ENCODE peak calls at places on chromosomes 12 and 14, in four cellular contexts. J, O, L and Z are unnamed samples.
A peak's percentile ranks its signal among the peaks of the same experiment; 100 is the strongest.

GRCh38 chr12:53766881-53767280 is 15.1 kb upstream of the CISTR start:
- DNase-seq in J (no peak), O (no peak), L (no peak), Z (peak; percentile 39)

GRCh38 chr14:56118611-56119181 is 485 bp downstream of the PELI2 start:
- DNase-seq in J (peak; percentile 23), O (peak; percentile 38), L (peak; percentile 77), Z (no peak)

GRCh38 chr12:88375301-88375959 is 204.8 kb downstream of the KITLG start:
- DNase-seq in J (no peak), O (no peak), L (no peak), Z (no peak)

GRCh38 chr12:6569312-6569711 is 1.2 kb upstream of the NOP2 start:
- DNase-seq in J (no peak), O (no peak), L (no peak), Z (no peak)

GRCh38 chr12:107749094-107749493 is 11.8 kb downstream of the PRDM4 start:
- DNase-seq in J (no peak), O (no peak), L (no peak), Z (peak; percentile 56)

GRCh38 chr12:58847876-58848600 is 72.3 kb downstream of the LRIG3 start:
- DNase-seq in J (no peak), O (no peak), L (no peak), Z (no peak)

GRCh38 chr12:19338405-19338804 is 100.9 kb upstream of the AEBP2 start:
- DNase-seq in J (no peak), O (no peak), L (no peak), Z (peak; percentile 36)

GRCh38 chr14:98244162-98244948 is 1027.6 kb downstream of the BCL11B start:
- DNase-seq in J (no peak), O (no peak), L (no peak), Z (no peak)

GRCh38 chr14:31895206-31895605 is 181.9 kb upstream of the ARHGAP5 start:
- DNase-seq in J (no peak), O (no peak), L (no peak), Z (peak; percentile 59)

GRCh38 chr14:58085877-58086276 is 66.1 kb downstream of the ARMH4 start:
- DNase-seq in J (no peak), O (no peak), L (no peak), Z (no peak)

GRCh38 chr14:65096323-65097089 is 5.8 kb downstream of the MAX start:
- DNase-seq in J (no peak), O (peak; percentile 53), L (no peak), Z (no peak)

GRCh38 chr14:73758392-73759182 is 44.4 kb upstream of the PNMA1 start:
- DNase-seq in J (peak; percentile 44), O (peak; percentile 87), L (peak; percentile 82), Z (peak; percentile 57)

GRCh38 chr14:71668942-71669341 is 263.3 kb upstream of the RGS6 start:
- DNase-seq in J (no peak), O (no peak), L (no peak), Z (no peak)

GRCh38 chr14:22791302-22791701 is 23.9 kb downstream of the SLC7A7 start:
- DNase-seq in J (no peak), O (no peak), L (no peak), Z (peak; percentile 84)

GRCh38 chr12:111867531-111867930 is 25.5 kb downstream of the MAPKAPK5 start:
- DNase-seq in J (no peak), O (no peak), L (no peak), Z (no peak)

GRCh38 chr14:79466938-79467527 is 744.3 kb downstream of the DIO2 start:
- DNase-seq in J (no peak), O (no peak), L (no peak), Z (no peak)

GRCh38 chr12:104588048-104588942 is 131.5 kb downstream of the CHST11 start:
- DNase-seq in J (no peak), O (no peak), L (no peak), Z (peak; percentile 80)

GRCh38 chr12:42892702-42893101 is 303.2 kb upstream of the PRICKLE1 start:
- DNase-seq in J (no peak), O (no peak), L (no peak), Z (no peak)

GRCh38 chr12:18882690-18883089 is 144.8 kb downstream of the CAPZA3 start:
- DNase-seq in J (no peak), O (no peak), L (no peak), Z (no peak)

GRCh38 chr12:19641235-19642080 is 202.2 kb downstream of the AEBP2 start:
- DNase-seq in J (no peak), O (no peak), L (no peak), Z (peak; percentile 22)

GRCh38 chr12:79547044-79547734 is 143.6 kb downstream of the PAWR start:
- DNase-seq in J (no peak), O (peak; percentile 38), L (no peak), Z (peak; percentile 37)

GRCh38 chr12:45853550-45853949 is 124.0 kb downstream of the ARID2 start:
- DNase-seq in J (no peak), O (no peak), L (no peak), Z (no peak)

GRCh38 chr14:68627868-68628604 is 164.8 kb downstream of the ZFP36L1 start:
- DNase-seq in J (peak; percentile 68), O (peak; percentile 77), L (peak; percentile 15), Z (no peak)

GRCh38 chr12:60148109-60148508 is 552.3 kb downstream of the SLC16A7 start:
- DNase-seq in J (no peak), O (no peak), L (no peak), Z (peak; percentile 90)

GRCh38 chr12:67617619-67618018 is 30.9 kb upstream of the DYRK2 start:
- DNase-seq in J (no peak), O (no peak), L (no peak), Z (no peak)

GRCh38 chr14:65204056-65204455 is 101.7 kb upstream of the MAX start:
- DNase-seq in J (no peak), O (no peak), L (no peak), Z (no peak)

GRCh38 chr14:33612184-33612479 is 338.7 kb downstream of the EGLN3 start:
- DNase-seq in J (no peak), O (no peak), L (no peak), Z (no peak)

GRCh38 chr14:54881761-54882401 is 20.7 kb downstream of the GCH1 start:
- DNase-seq in J (no peak), O (no peak), L (no peak), Z (peak; percentile 61)

GRCh38 chr12:91178801-91179200 is 3.8 kb downstream of the DCN start:
- DNase-seq in J (no peak), O (no peak), L (no peak), Z (no peak)

GRCh38 chr12:114684098-114684869 is at the start of gene TBX3:
- DNase-seq in J (peak; percentile 94), O (peak; percentile 93), L (peak; percentile 92), Z (peak; percentile 99)

GRCh38 chr14:61581340-61581739 is 114.0 kb upstream of the HIF1A start:
- DNase-seq in J (no peak), O (no peak), L (no peak), Z (no peak)

GRCh38 chr12:11688831-11689230 is 39.4 kb downstream of the ETV6 start:
- DNase-seq in J (no peak), O (no peak), L (no peak), Z (no peak)

GRCh38 chr14:100688598-100689499 is 37.8 kb upstream of the DLK1 start:
- DNase-seq in J (no peak), O (no peak), L (no peak), Z (peak; percentile 72)

GRCh38 chr14:50497351-50497750 is 35.0 kb downstream of the MAP4K5 start:
- DNase-seq in J (no peak), O (no peak), L (no peak), Z (no peak)

GRCh38 chr14:98189521-98189920 is 1082.5 kb downstream of the BCL11B start:
- DNase-seq in J (no peak), O (no peak), L (no peak), Z (no peak)

GRCh38 chr14:92362781-92363235 is 39.8 kb downstream of the SLC24A4 start:
- DNase-seq in J (no peak), O (peak; percentile 28), L (no peak), Z (peak; percentile 63)

GRCh38 chr14:100664841-100665425 is 61.8 kb upstream of the DLK1 start:
- DNase-seq in J (no peak), O (peak; percentile 47), L (no peak), Z (peak; percentile 85)

GRCh38 chr12:98053202-98053601 is 462.2 kb upstream of the TMPO start:
- DNase-seq in J (no peak), O (no peak), L (no peak), Z (no peak)
- TF ChIP-seq CTCF in J (no peak), O (no peak), L (no peak), Z (no peak)

GRCh38 chr14:95157195-95157986 is at the start of gene DICER1:
- DNase-seq in J (peak; percentile 96), O (peak; percentile 99), L (peak; percentile 98), Z (peak; percentile 90)
- TF ChIP-seq CTCF in J (no peak), O (no peak), L (no peak), Z (no peak)

DNA sequence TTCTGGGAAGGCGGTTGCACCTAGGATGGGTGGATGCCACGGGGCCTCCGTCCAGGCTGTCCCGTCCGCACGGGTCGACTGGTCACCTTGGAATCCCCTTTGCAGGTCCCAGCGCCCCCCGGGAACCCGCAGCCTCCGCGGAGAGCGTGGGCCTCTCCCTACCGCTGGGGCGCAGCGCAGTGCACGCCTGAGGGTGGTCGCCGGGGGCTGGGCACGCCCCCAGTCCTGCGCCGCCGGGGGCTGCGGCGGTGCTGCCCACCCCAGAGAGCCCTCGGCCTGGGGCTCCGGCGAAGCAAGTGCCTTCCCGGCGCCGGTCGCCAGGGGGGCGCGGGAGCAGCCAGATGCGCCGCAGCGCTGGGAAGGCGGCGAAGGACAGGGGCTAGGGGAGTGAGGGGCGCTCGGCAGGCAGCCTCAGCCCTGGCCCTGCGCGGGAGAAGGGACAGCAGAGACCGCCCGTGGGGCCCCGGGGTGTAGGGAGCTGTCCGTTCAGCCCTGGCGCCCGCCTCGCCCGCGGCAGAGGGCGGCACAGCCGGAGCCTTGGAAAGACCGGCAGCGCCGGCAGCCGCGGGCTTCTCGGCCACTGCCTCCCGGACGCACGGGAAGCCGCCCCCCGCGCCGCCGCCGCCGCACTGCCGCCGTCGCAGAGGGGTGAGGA is 527 bp downstream of the ZDHHC22 start:
- DNase-seq in J (peak; percentile 39), O (no peak), L (no peak), Z (peak; percentile 51)
- TF ChIP-seq CTCF in J (peak; percentile 75), O (peak; percentile 16), L (peak; percentile 12), Z (peak; percentile 11)

GRCh38 chr12:121296618-121297476 is at the start of gene CAMKK2:
- DNase-seq in J (peak; percentile 81), O (peak; percentile 89), L (peak; percentile 89), Z (peak; percentile 81)
- TF ChIP-seq CTCF in J (no peak), O (no peak), L (no peak), Z (no peak)

DNA sequence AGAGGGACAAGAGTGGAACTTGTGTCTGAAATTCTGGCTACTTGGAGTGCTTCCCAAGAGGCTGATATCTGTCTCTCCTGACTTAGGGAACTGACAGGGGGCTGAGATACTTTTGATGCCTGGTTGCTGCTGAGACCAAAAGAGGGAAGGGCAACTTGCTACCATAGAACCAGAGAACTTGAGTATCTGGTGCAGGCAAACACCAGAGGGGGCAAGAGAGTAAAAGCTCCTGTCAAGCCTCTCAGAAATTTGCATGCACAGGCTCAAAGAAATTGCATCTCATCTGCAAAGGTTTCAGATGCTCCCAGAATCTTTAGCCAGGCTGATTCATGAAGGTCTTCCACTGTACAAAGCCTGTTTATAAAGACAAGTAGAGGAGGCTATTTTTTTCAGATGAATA is 391.3 kb upstream of the FOXG1 start:
- DNase-seq in J (no peak), O (no peak), L (no peak), Z (peak; percentile 7)
- TF ChIP-seq CTCF in J (peak; percentile 29), O (no peak), L (no peak), Z (no peak)